ENCODE peak calls at places on chromosomes 4 and X, in four cellular contexts. K is fibroblast of lung, F is nucleus accumbens, U is HTR-8/SVneo. S is an unnamed sample.

GRCh38 chrX:82092307-82092706 is 890.4 kb downstream of the SH3BGRL start:
- DNase-seq in K (no peak), F (no peak), U (no peak), S (no peak)

GRCh38 chrX:20513185-20513584 is 246.5 kb upstream of the RPS6KA3 start:
- DNase-seq in K (peak; percentile 49), F (no peak), U (no peak), S (no peak)

GRCh38 chr4:57355066-57355465 is 244.9 kb upstream of the IGFBP7 start:
- DNase-seq in K (peak; percentile 44), F (no peak), U (no peak), S (no peak)

GRCh38 chrX:18534949-18535348 is 109.5 kb downstream of the CDKL5 start:
- DNase-seq in K (no peak), F (no peak), U (no peak), S (no peak)

GRCh38 chr4:129043523-129043922 is 49.8 kb downstream of the SCLT1 start:
- DNase-seq in K (peak; percentile 58), F (no peak), U (no peak), S (no peak)

GRCh38 chrX:118751950-118752783 is 24.8 kb downstream of the IL13RA1 start:
- DNase-seq in K (no peak), F (no peak), U (no peak), S (no peak)

GRCh38 chrX:7574325-7574724 is 268.6 kb upstream of the VCX start:
- DNase-seq in K (no peak), F (no peak), U (no peak), S (no peak)

GRCh38 chr4:139108567-139109128 is 68.4 kb downstream of the ELF2 start:
- DNase-seq in K (no peak), F (no peak), U (no peak), S (no peak)

GRCh38 chrX:80667967-80668366 is 141.7 kb downstream of the BRWD3 start:
- DNase-seq in K (no peak), F (no peak), U (no peak), S (no peak)

GRCh38 chr4:55396305-55397023 is 707 bp downstream of the TMEM165 start:
- DNase-seq in K (peak; percentile 43), F (peak; percentile 35), U (no peak), S (peak; percentile 19)

GRCh38 chr4:162360369-162361149 is 196.8 kb upstream of the FSTL5 start:
- DNase-seq in K (no peak), F (no peak), U (no peak), S (no peak)

GRCh38 chr4:108794136-108794535 is 31.3 kb upstream of the ETNPPL start:
- DNase-seq in K (peak; percentile 79), F (no peak), U (no peak), S (no peak)

GRCh38 chrX:42615161-42615563 is 162.8 kb downstream of the PPP1R2C start:
- DNase-seq in K (no peak), F (no peak), U (no peak), S (no peak)

GRCh38 chr4:132824721-132825120 is 324.4 kb upstream of the PCDH10 start:
- DNase-seq in K (no peak), F (no peak), U (no peak), S (no peak)

GRCh38 chrX:47245156-47245555 is 12.3 kb downstream of the USP11 start:
- DNase-seq in K (no peak), F (no peak), U (no peak), S (no peak)

GRCh38 chr4:40417941-40418340 is 82.8 kb downstream of the CHRNA9 start:
- DNase-seq in K (no peak), F (no peak), U (no peak), S (no peak)

GRCh38 chrX:39720945-39721344 is 376.8 kb downstream of the BCOR start:
- DNase-seq in K (peak; percentile 44), F (no peak), U (no peak), S (no peak)

GRCh38 chr4:111268769-111269414 is 646.0 kb upstream of the PITX2 start:
- DNase-seq in K (peak; percentile 77), F (no peak), U (peak; percentile 13), S (no peak)

GRCh38 chr4:99815597-99816011 is 1.0 kb upstream of the DAPP1 start:
- DNase-seq in K (no peak), F (no peak), U (no peak), S (no peak)

GRCh38 chr4:19983072-19983471 is 268.6 kb upstream of the SLIT2 start:
- DNase-seq in K (peak; percentile 97), F (no peak), U (peak; percentile 21), S (no peak)

GRCh38 chrX:103716967-103717366 is 6.3 kb downstream of the TMEM31 start:
- DNase-seq in K (peak; percentile 89), F (no peak), U (no peak), S (no peak)

GRCh38 chr4:41514765-41515481 is 23.0 kb upstream of the LIMCH1 start:
- DNase-seq in K (no peak), F (no peak), U (no peak), S (no peak)

GRCh38 chr4:53221832-53222480 is 143.9 kb downstream of the SCFD2 start:
- DNase-seq in K (peak; percentile 12), F (no peak), U (no peak), S (no peak)

GRCh38 chr4:39044947-39045734 is 12.9 kb upstream of the TMEM156 start:
- DNase-seq in K (no peak), F (peak; percentile 63), U (no peak), S (peak; percentile 27)

GRCh38 chr4:85929926-85930325 is 429.9 kb downstream of the MAPK10 start:
- DNase-seq in K (no peak), F (no peak), U (no peak), S (no peak)

GRCh38 chr4:85127653-85128052 is 161.2 kb upstream of the WDFY3 start:
- DNase-seq in K (peak; percentile 29), F (peak; percentile 36), U (peak; percentile 7), S (no peak)

GRCh38 chr4:169956441-169956840 is 69.8 kb downstream of the MFAP3L start:
- DNase-seq in K (peak; percentile 66), F (no peak), U (no peak), S (no peak)

S was measured in T-helper 17 cell.